ENCODE peak calls at places on chromosomes 3 and 15, in six cellular contexts. One of them, this sample, is unnamed.

GRCh38 chr3:192417012-192417411 is 310.3 kb downstream of the FGF12 start:
- DNase-seq in SK-N-SH: no peak
- DNase-seq in GM12878: no peak
- DNase-seq in K562: no peak
- DNase-seq in H1: no peak
- DNase-seq in HepG2: no peak
- DNase-seq in this sample: no peak

GRCh38 chr15:38252481-38253311 is at the start of gene SPRED1:
- DNase-seq in SK-N-SH: peak
- DNase-seq in GM12878: no peak
- DNase-seq in K562: peak
- DNase-seq in H1: peak
- DNase-seq in HepG2: peak
- DNase-seq in this sample: no peak

GRCh38 chr15:62569460-62570404 is 404.6 kb upstream of the C2CD4B start:
- DNase-seq in SK-N-SH: peak
- DNase-seq in GM12878: no peak
- DNase-seq in K562: no peak
- DNase-seq in H1: no peak
- DNase-seq in HepG2: peak
- DNase-seq in this sample: no peak

GRCh38 chr3:48400824-48401433 is 28.9 kb downstream of the FBXW12 start:
- DNase-seq in SK-N-SH: peak
- DNase-seq in GM12878: peak
- DNase-seq in K562: peak
- DNase-seq in H1: peak
- DNase-seq in HepG2: peak
- DNase-seq in this sample: peak

GRCh38 chr3:158700559-158700958 is 28.1 kb upstream of the LXN start:
- DNase-seq in SK-N-SH: no peak
- DNase-seq in GM12878: no peak
- DNase-seq in K562: no peak
- DNase-seq in H1: no peak
- DNase-seq in HepG2: no peak
- DNase-seq in this sample: no peak

GRCh38 chr3:191648787-191649186 is 187.8 kb downstream of the PYDC2 start:
- DNase-seq in SK-N-SH: no peak
- DNase-seq in GM12878: no peak
- DNase-seq in K562: no peak
- DNase-seq in H1: no peak
- DNase-seq in HepG2: no peak
- DNase-seq in this sample: no peak

GRCh38 chr15:51727141-51727897 is 10.1 kb downstream of the LYSMD2 start:
- DNase-seq in SK-N-SH: peak
- DNase-seq in GM12878: no peak
- DNase-seq in K562: no peak
- DNase-seq in H1: no peak
- DNase-seq in HepG2: peak
- DNase-seq in this sample: no peak

GRCh38 chr15:23869391-23869790 is 182.3 kb upstream of the NDN start:
- DNase-seq in SK-N-SH: peak
- DNase-seq in GM12878: no peak
- DNase-seq in K562: peak
- DNase-seq in H1: peak
- DNase-seq in HepG2: peak
- DNase-seq in this sample: no peak

GRCh38 chr3:28905798-28906197 is 375.1 kb upstream of the RBMS3 start:
- DNase-seq in SK-N-SH: no peak
- DNase-seq in GM12878: no peak
- DNase-seq in K562: no peak
- DNase-seq in H1: no peak
- DNase-seq in HepG2: no peak
- DNase-seq in this sample: no peak

GRCh38 chr3:121748638-121749275 is 784 bp downstream of the GOLGB1 start:
- DNase-seq in SK-N-SH: no peak
- DNase-seq in GM12878: no peak
- DNase-seq in K562: no peak
- DNase-seq in H1: no peak
- DNase-seq in HepG2: peak
- DNase-seq in this sample: peak

GRCh38 chr3:193586526-193586925 is 6.5 kb upstream of the OPA1 start:
- DNase-seq in SK-N-SH: no peak
- DNase-seq in GM12878: no peak
- DNase-seq in K562: no peak
- DNase-seq in H1: no peak
- DNase-seq in HepG2: no peak
- DNase-seq in this sample: no peak

GRCh38 chr15:38474155-38474757 is 20.3 kb downstream of the FAM98B start:
- DNase-seq in SK-N-SH: peak
- DNase-seq in GM12878: peak
- DNase-seq in K562: peak
- DNase-seq in H1: no peak
- DNase-seq in HepG2: peak
- DNase-seq in this sample: peak

GRCh38 chr3:170566413-170566812 is 19.5 kb downstream of the SLC7A14 start:
- DNase-seq in SK-N-SH: no peak
- DNase-seq in GM12878: no peak
- DNase-seq in K562: no peak
- DNase-seq in H1: no peak
- DNase-seq in HepG2: no peak
- DNase-seq in this sample: no peak

DNA sequence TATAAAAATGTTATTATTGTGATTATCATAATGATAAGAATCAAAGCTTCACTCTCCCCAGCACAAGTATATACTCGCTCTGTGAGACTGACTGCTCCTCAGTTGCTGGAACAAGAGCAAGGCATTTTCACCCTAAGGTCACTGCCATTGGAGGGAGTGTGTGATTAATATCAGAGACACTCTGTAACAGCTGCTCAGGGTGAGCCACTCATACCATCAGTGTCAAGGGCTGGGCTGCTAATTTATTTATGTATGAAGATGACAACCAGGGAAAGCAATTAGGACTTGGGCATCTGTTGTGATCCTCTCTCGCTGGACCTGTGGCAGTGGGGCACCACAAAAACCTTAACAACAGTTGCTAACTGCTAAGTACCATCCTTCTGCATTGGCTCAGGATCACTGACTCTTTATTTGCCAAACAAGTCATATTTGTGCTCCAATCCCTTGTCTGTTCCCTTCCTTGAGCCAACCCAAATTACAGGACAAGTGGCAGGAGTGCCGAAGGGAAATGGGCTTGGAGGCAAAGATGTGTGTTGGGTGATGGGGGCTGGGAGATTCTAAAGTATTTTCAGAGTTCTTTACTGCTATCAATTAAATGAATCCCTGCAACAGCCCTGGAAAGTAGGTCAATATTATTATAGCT is 297.5 kb upstream of the STT3B start:
- DNase-seq in SK-N-SH: peak
- DNase-seq in GM12878: no peak
- DNase-seq in K562: no peak
- DNase-seq in H1: no peak
- DNase-seq in HepG2: no peak
- DNase-seq in this sample: no peak
- TF ChIP-seq GABPA in SK-N-SH: no peak
- TF ChIP-seq GABPA in GM12878: no peak
- TF ChIP-seq GABPA in K562: no peak
- TF ChIP-seq GABPA in H1: no peak
- TF ChIP-seq GABPA in HepG2: no peak
- TF ChIP-seq GABPA in this sample: no peak

DNA sequence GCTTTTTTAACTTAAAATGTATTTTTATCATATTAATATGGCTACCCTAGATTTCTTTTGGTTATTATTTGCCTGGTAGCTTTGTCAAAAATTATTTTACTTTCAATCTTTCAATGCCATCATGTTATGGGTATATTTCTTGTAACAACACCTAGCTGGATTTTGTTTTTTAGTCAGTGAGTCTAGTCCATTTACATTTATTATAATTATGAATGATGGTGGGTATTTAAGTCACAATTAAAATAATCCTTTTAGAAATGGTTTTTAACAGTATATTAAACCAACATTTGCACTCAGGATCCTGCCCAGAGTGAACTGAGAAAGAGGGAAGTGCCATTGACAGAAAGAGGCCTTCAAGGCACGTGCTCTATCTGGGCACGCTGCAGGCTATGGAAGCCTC is 39.8 kb upstream of the NUDT16 start:
- DNase-seq in SK-N-SH: no peak
- DNase-seq in GM12878: no peak
- DNase-seq in K562: no peak
- DNase-seq in H1: no peak
- DNase-seq in HepG2: no peak
- DNase-seq in this sample: no peak
- TF ChIP-seq GABPA in SK-N-SH: no peak
- TF ChIP-seq GABPA in GM12878: no peak
- TF ChIP-seq GABPA in K562: no peak
- TF ChIP-seq GABPA in H1: no peak
- TF ChIP-seq GABPA in HepG2: no peak
- TF ChIP-seq GABPA in this sample: no peak

GRCh38 chr3:112470791-112471190 is 28.5 kb downstream of the BTLA start:
- DNase-seq in SK-N-SH: no peak
- DNase-seq in GM12878: no peak
- DNase-seq in K562: no peak
- DNase-seq in H1: no peak
- DNase-seq in HepG2: no peak
- DNase-seq in this sample: no peak
- TF ChIP-seq GABPA in SK-N-SH: no peak
- TF ChIP-seq GABPA in GM12878: no peak
- TF ChIP-seq GABPA in K562: no peak
- TF ChIP-seq GABPA in H1: no peak
- TF ChIP-seq GABPA in HepG2: no peak
- TF ChIP-seq GABPA in this sample: no peak

GRCh38 chr15:60358935-60359672 is 38.7 kb downstream of the ANXA2 start:
- DNase-seq in SK-N-SH: peak
- DNase-seq in GM12878: no peak
- DNase-seq in K562: no peak
- DNase-seq in H1: no peak
- DNase-seq in HepG2: no peak
- DNase-seq in this sample: no peak
- TF ChIP-seq GABPA in SK-N-SH: no peak
- TF ChIP-seq GABPA in GM12878: no peak
- TF ChIP-seq GABPA in K562: no peak
- TF ChIP-seq GABPA in H1: no peak
- TF ChIP-seq GABPA in HepG2: no peak
- TF ChIP-seq GABPA in this sample: no peak

DNA sequence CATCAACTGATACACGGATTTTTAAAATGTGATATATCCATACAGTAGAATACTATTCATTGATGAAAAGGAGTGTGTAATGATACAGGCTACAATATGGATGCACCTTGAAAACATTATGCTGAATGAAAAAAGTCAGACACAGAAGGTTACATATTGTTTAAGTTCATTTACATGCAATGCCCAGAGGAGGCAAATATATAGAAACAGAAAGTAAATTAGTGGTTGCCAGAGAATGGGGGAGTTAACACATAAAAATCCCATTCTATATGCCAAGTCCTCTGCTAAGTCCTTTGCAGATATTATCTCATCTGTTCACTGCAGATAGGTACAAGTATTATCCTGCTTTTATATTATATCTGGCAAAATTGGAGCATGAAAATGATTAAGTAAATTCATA is 22.1 kb upstream of the CDIN1 start:
- DNase-seq in SK-N-SH: no peak
- DNase-seq in GM12878: no peak
- DNase-seq in K562: no peak
- DNase-seq in H1: no peak
- DNase-seq in HepG2: no peak
- DNase-seq in this sample: no peak
- TF ChIP-seq GABPA in SK-N-SH: no peak
- TF ChIP-seq GABPA in GM12878: no peak
- TF ChIP-seq GABPA in K562: no peak
- TF ChIP-seq GABPA in H1: no peak
- TF ChIP-seq GABPA in HepG2: no peak
- TF ChIP-seq GABPA in this sample: no peak